ENCODE peak calls at places on chromosomes 4 and X, in six cellular contexts. T is astrocyte of the spinal cord, Y is Caco-2, Q is cardiac fibroblast, H is brain microvascular endothelial cell, K is prostate gland. F is an unnamed sample.

GRCh38 chr4:185110375-185110823 is 32.7 kb upstream of the SLC25A4 start:
- DNase-seq in Y (no peak), Q (no peak), H (no peak), K (peak; percentile 59), T (no peak), F (no peak)

GRCh38 chr4:94757192-94758140 is at the start of gene BMPR1B:
- DNase-seq in Y (peak; percentile 56), T (peak; percentile 76), Q (peak; percentile 69), K (peak; percentile 14), H (peak; percentile 46), F (no peak)

GRCh38 chr4:151541438-151542071 is 132.6 kb downstream of the FHIP1A start:
- DNase-seq in K (peak; percentile 47), H (peak; percentile 41), T (peak; percentile 78), Y (no peak), Q (peak; percentile 86), F (no peak)

GRCh38 chr4:139457318-139457717 is 3.4 kb downstream of the RAB33B start:
- DNase-seq in Y (no peak), H (no peak), Q (no peak), K (no peak), T (no peak), F (no peak)

GRCh38 chrX:72308566-72309296 is 3.0 kb upstream of the CITED1 start:
- DNase-seq in K (peak; percentile 63), Y (peak; percentile 75), Q (peak; percentile 58), H (peak; percentile 63), T (peak; percentile 67), F (no peak)

GRCh38 chr4:100190643-100191600 is 654 bp upstream of the DDIT4L start:
- DNase-seq in Q (peak; percentile 49), T (peak; percentile 36), H (no peak), K (no peak), Y (peak; percentile 15), F (no peak)

GRCh38 chr4:121373841-121374240 is 7.0 kb downstream of the QRFPR start:
- DNase-seq in Y (no peak), Q (no peak), K (no peak), H (no peak), T (no peak), F (no peak)

GRCh38 chr4:41177016-41177415 is 37.3 kb downstream of the APBB2 start:
- DNase-seq in Y (peak; percentile 17), Q (peak; percentile 88), K (no peak), H (peak; percentile 71), T (peak; percentile 79), F (no peak)

GRCh38 chrX:71095971-71096701 is 485 bp downstream of the FOXO4 start:
- DNase-seq in Q (no peak), K (peak; percentile 55), T (no peak), Y (no peak), H (no peak), F (peak; percentile 32)

GRCh38 chr4:16450031-16450430 is 223.8 kb upstream of the TAPT1 start:
- DNase-seq in Q (no peak), T (no peak), K (no peak), H (no peak), Y (no peak), F (no peak)

GRCh38 chr4:7197910-7198309 is 5.6 kb downstream of the SORCS2 start:
- DNase-seq in Y (no peak), T (no peak), Q (no peak), H (no peak), K (no peak), F (no peak)

GRCh38 chrX:142994988-142995387 is 30.7 kb upstream of the SPANXN4 start:
- DNase-seq in Y (no peak), Q (no peak), K (no peak), H (no peak), T (no peak), F (no peak)

GRCh38 chrX:69530306-69530705 is 26.2 kb downstream of the NALF2 start:
- DNase-seq in Q (no peak), H (no peak), Y (no peak), T (no peak), K (no peak), F (no peak)

GRCh38 chr4:22170353-22170752 is 221.8 kb upstream of the KCNIP4 start:
- DNase-seq in Y (no peak), T (peak; percentile 84), H (peak; percentile 63), Q (peak; percentile 68), K (no peak), F (no peak)

GRCh38 chr4:100302061-100303026 is 112.1 kb upstream of the DDIT4L start:
- DNase-seq in Q (no peak), K (no peak), T (peak; percentile 42), H (no peak), Y (no peak), F (no peak)

GRCh38 chrX:39859991-39860861 is 237.5 kb downstream of the BCOR start:
- DNase-seq in H (peak; percentile 51), K (no peak), Q (peak; percentile 84), Y (no peak), T (peak; percentile 67), F (no peak)

GRCh38 chr4:3366893-3367775 is 74.3 kb downstream of the RGS12 start:
- DNase-seq in K (no peak), Q (no peak), H (no peak), T (no peak), Y (no peak), F (no peak)

GRCh38 chrX:12378706-12379105 is 240.4 kb downstream of the FRMPD4 start:
- DNase-seq in Y (no peak), Q (peak; percentile 32), H (no peak), K (no peak), T (no peak), F (no peak)

GRCh38 chr4:154399259-154399974 is 92.2 kb downstream of the DCHS2 start:
- DNase-seq in K (no peak), H (peak; percentile 5), Y (peak; percentile 31), T (peak; percentile 40), Q (peak; percentile 45), F (no peak)

GRCh38 chrX:152640039-152640818 is 2.5 kb downstream of the GABRQ start:
- DNase-seq in Y (no peak), H (peak; percentile 23), K (no peak), Q (peak; percentile 18), T (peak; percentile 21), F (no peak)

GRCh38 chr4:3487861-3488260 is 24.8 kb downstream of the DOK7 start:
- DNase-seq in H (no peak), K (no peak), Y (no peak), Q (no peak), T (no peak), F (no peak)

GRCh38 chr4:109051054-109051453 is 251.4 kb downstream of the COL25A1 start:
- DNase-seq in H (no peak), Q (no peak), T (no peak), K (no peak), Y (no peak), F (no peak)

GRCh38 chr4:3442959-3443749 is 1.4 kb downstream of the HGFAC start:
- DNase-seq in Y (peak; percentile 69), K (peak; percentile 33), Q (peak; percentile 31), T (no peak), H (no peak), F (peak; percentile 97)

GRCh38 chr4:187469627-187470026 is 525.9 kb upstream of the ZFP42 start:
- DNase-seq in T (no peak), Y (no peak), Q (no peak), H (no peak), K (no peak), F (no peak)

GRCh38 chr4:73070072-73070385 is 513 bp upstream of the COX18 start:
- DNase-seq in H (no peak), K (no peak), Q (no peak), Y (peak; percentile 4), T (no peak), F (no peak)

GRCh38 chrX:103531002-103531401 is 11.7 kb upstream of the RAB40A start:
- DNase-seq in K (no peak), H (peak; percentile 77), Q (peak; percentile 86), Y (no peak), T (peak; percentile 85), F (no peak)

GRCh38 chr4:85491527-85491926 is 16.6 kb downstream of the ARHGAP24 start:
- DNase-seq in T (no peak), H (no peak), Q (no peak), K (no peak), Y (no peak), F (no peak)

DNA sequence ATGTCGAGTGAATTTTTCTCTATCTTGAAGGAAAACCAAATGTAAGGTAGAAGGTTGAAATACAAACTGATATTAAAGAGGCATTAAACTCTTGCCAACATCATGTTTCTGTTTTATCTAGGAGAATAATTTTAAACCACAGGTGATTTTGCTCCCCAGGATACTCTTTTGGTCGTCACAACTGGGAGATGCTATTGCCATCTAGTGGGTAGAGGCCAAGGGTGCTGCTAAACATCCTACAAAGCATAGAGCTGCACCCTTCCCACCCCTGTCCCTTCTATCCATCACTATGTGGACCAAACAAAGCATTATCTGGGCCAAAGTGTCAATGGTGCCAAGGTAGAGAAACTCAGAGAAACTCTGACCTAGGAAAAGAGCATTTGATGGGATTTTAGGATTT is 154.6 kb upstream of the MAGEB2 start:
- DNase-seq in K (peak; percentile 4), T (peak; percentile 1), H (peak; percentile 8), Q (peak; percentile 26), Y (peak; percentile 20), F (no peak)
- TF ChIP-seq CTCF in K (no peak), T (peak; percentile 49), H (peak; percentile 64), Q (peak; percentile 46), Y (peak; percentile 32), F (no peak)

DNA sequence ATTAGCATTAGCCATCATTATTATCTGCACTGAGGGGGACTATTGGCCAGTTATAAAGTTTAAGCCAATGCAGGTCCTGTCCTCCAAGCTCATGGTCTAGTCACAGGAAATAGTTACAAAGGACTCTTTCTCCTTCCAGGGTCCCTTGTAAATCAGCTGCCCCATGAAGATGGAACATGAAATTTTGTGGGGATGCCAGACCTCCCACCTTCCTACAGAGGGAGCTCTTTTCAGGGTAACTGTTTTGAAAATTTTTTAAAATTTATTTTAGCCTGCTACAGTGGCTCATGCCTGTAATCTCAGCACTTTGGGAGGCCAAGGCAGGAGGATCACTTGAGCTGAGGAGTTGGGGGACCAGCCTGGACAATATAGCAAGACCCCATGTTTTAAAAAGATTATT is 124.4 kb upstream of the SLC34A2 start:
- DNase-seq in H (no peak), Q (no peak), T (no peak), Y (no peak), K (no peak), F (no peak)
- TF ChIP-seq CTCF in H (peak; percentile 45), Q (peak; percentile 34), T (peak; percentile 22), Y (peak; percentile 24), K (no peak), F (peak; percentile 20)

GRCh38 chrX:139508099-139508498 is 22.4 kb upstream of the F9 start:
- DNase-seq in Q (no peak), T (no peak), H (no peak), K (no peak), Y (no peak), F (no peak)

GRCh38 chrX:139506318-139506717 is 24.2 kb upstream of the F9 start:
- DNase-seq in Q (no peak), H (no peak), T (no peak), K (no peak), Y (no peak), F (no peak)
- TF ChIP-seq CTCF in Q (no peak), H (no peak), T (no peak), K (no peak), Y (no peak), F (no peak)

GRCh38 chr4:78059938-78060337 is 2.8 kb downstream of the FRAS1 start:
- DNase-seq in H (no peak), Y (no peak), Q (no peak), K (no peak), T (no peak), F (no peak)
- TF ChIP-seq CTCF in H (no peak), Y (no peak), Q (no peak), K (no peak), T (no peak), F (no peak)